ENCODE peak calls at places on chromosomes 7 and 10, in four cellular contexts. Y, G, O and R are unnamed samples.

GRCh38 chr7:121085922-121086321 is 97.4 kb downstream of the CPED1 start:
- DNase-seq in O (no peak), Y (no peak), G (no peak), R (no peak)

GRCh38 chr7:80770061-80770460 is 131.6 kb downstream of the CD36 start:
- DNase-seq in O (no peak), Y (no peak), G (no peak), R (no peak)

GRCh38 chr7:84060000-84060399 is 134.6 kb downstream of the SEMA3A start:
- DNase-seq in G (no peak), O (no peak), Y (no peak), R (no peak)

GRCh38 chr10:2748287-2748686 is 319.1 kb upstream of the PFKP start:
- DNase-seq in O (no peak), Y (no peak), G (no peak), R (no peak)

GRCh38 chr7:96992624-96993452 is 12.5 kb upstream of the DLX6 start:
- DNase-seq in G (no peak), Y (no peak), O (no peak), R (no peak)

GRCh38 chr10:44243851-44244502 is 140.9 kb downstream of the CXCL12 start:
- DNase-seq in O (no peak), G (no peak), Y (no peak), R (no peak)

GRCh38 chr10:10821926-10822325 is 195.7 kb upstream of the CELF2 start:
- DNase-seq in Y (no peak), O (no peak), G (no peak), R (no peak)

GRCh38 chr7:134827889-134828288 is 48.5 kb downstream of the CALD1 start:
- DNase-seq in O (no peak), Y (no peak), G (no peak), R (no peak)

GRCh38 chr7:94449151-94449725 is 54.5 kb downstream of the COL1A2 start:
- DNase-seq in Y (peak; percentile 71), O (peak; percentile 30), G (no peak), R (no peak)

GRCh38 chr10:124306922-124307371 is 111.8 kb downstream of the OAT start:
- DNase-seq in Y (no peak), O (no peak), G (no peak), R (no peak)

GRCh38 chr7:18019562-18019961 is 8.1 kb downstream of the PRPS1L1 start:
- DNase-seq in G (no peak), Y (peak; percentile 81), O (no peak), R (no peak)

GRCh38 chr7:8109196-8110022 is 140.8 kb downstream of the GLCCI1 start:
- DNase-seq in O (no peak), G (no peak), Y (no peak), R (no peak)

GRCh38 chr7:133796778-133797177 is 330.4 kb upstream of the LRGUK start:
- DNase-seq in G (no peak), O (no peak), Y (no peak), R (no peak)

GRCh38 chr7:270351-270983 is 19.5 kb upstream of the FOXL3 start:
- DNase-seq in Y (no peak), G (peak; percentile 51), O (no peak), R (no peak)

GRCh38 chr10:60943372-60944158 is 420 bp downstream of the RHOBTB1 start:
- DNase-seq in Y (no peak), O (peak; percentile 47), G (peak; percentile 90), R (peak; percentile 35)

GRCh38 chr10:106789623-106790022 is 374.9 kb downstream of the SORCS1 start:
- DNase-seq in Y (no peak), O (no peak), G (no peak), R (no peak)

GRCh38 chr7:157149317-157149716 is 10.6 kb downstream of the UBE3C start:
- DNase-seq in G (no peak), Y (no peak), O (no peak), R (no peak)

GRCh38 chr7:32001948-32002347 is 68.3 kb downstream of the PDE1C start:
- DNase-seq in O (no peak), G (no peak), Y (no peak), R (no peak)

GRCh38 chr7:3230908-3231307 is 70.1 kb upstream of the SDK1 start:
- DNase-seq in Y (no peak), O (no peak), G (no peak), R (no peak)

GRCh38 chr7:39825391-39825790 is 124.7 kb upstream of the CDK13 start:
- DNase-seq in G (no peak), O (no peak), Y (no peak), R (no peak)

GRCh38 chr7:20114463-20114862 is 102.7 kb downstream of the MACC1 start:
- DNase-seq in G (no peak), O (no peak), Y (no peak), R (no peak)

GRCh38 chr7:42991024-42991423 is 58.8 kb downstream of the MRPL32 start:
- DNase-seq in G (no peak), O (no peak), Y (no peak), R (no peak)

GRCh38 chr7:94367940-94368339 is 26.8 kb upstream of the COL1A2 start:
- DNase-seq in Y (no peak), O (no peak), G (no peak), R (no peak)